ENCODE peak calls at places on chromosomes 12 and 14, in ten cellular contexts. B, O, T, G, F, R, Z, S, E and D are unnamed samples.
A peak's percentile ranks its signal among the peaks of the same experiment; 100 is the strongest.

GRCh38 chr12:108811411-108812185 is 45.8 kb downstream of the SSH1 start:
- DNase-seq in G (no peak), R (no peak), Z (no peak), E (no peak), S (no peak), B (no peak), F (no peak), T (no peak), O (no peak), D (no peak)

GRCh38 chr12:75661927-75662326 is 150.5 kb upstream of the KRR1 start:
- DNase-seq in T (no peak), Z (no peak), F (no peak), R (no peak), O (peak; percentile 69), B (peak; percentile 52), G (peak; percentile 95), S (no peak), E (no peak), D (no peak)

GRCh38 chr14:49505026-49505766 is 81.0 kb downstream of the RPS29 start:
- DNase-seq in G (no peak), S (no peak), Z (no peak), R (no peak), B (no peak), T (peak; percentile 85), O (peak; percentile 1), F (no peak), E (no peak), D (peak; percentile 4)

GRCh38 chr12:1529228-1529861 is 65.0 kb downstream of the FBXL14 start:
- DNase-seq in G (no peak), T (no peak), R (no peak), B (no peak), S (no peak), F (no peak), E (no peak), O (no peak), Z (no peak), D (no peak)

GRCh38 chr12:104201238-104202001 is 14.2 kb upstream of the TXNRD1 start:
- DNase-seq in R (peak; percentile 33), E (peak; percentile 35), Z (peak; percentile 76), T (peak; percentile 41), S (no peak), O (peak; percentile 72), F (no peak), G (peak; percentile 65), B (peak; percentile 81), D (peak; percentile 48)

GRCh38 chr14:88030079-88030478 is 25.1 kb downstream of the GPR65 start:
- DNase-seq in Z (no peak), O (no peak), T (no peak), G (no peak), S (no peak), F (no peak), R (no peak), E (no peak), B (no peak), D (no peak)

GRCh38 chr12:113912761-113913295 is 53.3 kb downstream of the RBM19 start:
- DNase-seq in Z (peak; percentile 77), E (peak; percentile 85), F (peak; percentile 51), R (peak; percentile 21), S (peak; percentile 83), B (peak; percentile 83), O (peak; percentile 70), T (peak; percentile 54), G (peak; percentile 80), D (peak; percentile 79)

GRCh38 chr12:57695770-57696432 is 2.0 kb downstream of the OS9 start:
- DNase-seq in O (no peak), R (no peak), S (no peak), F (no peak), Z (no peak), T (no peak), E (no peak), B (no peak), G (no peak), D (no peak)

GRCh38 chr12:40156031-40156764 is 50.3 kb upstream of the SLC2A13 start:
- DNase-seq in E (no peak), F (no peak), O (no peak), R (no peak), B (no peak), Z (no peak), S (no peak), T (no peak), G (no peak), D (no peak)

GRCh38 chr12:16939871-16940306 is 333.9 kb upstream of the LMO3 start:
- DNase-seq in S (no peak), G (peak; percentile 60), R (no peak), Z (no peak), T (peak; percentile 71), E (peak; percentile 25), B (peak; percentile 82), O (peak; percentile 8), F (no peak), D (peak; percentile 76)

GRCh38 chr14:64684091-64684490 is 20.1 kb upstream of the PLEKHG3 start:
- DNase-seq in G (no peak), T (no peak), B (peak; percentile 33), R (no peak), F (peak; percentile 42), E (no peak), Z (peak; percentile 63), S (no peak), O (peak; percentile 73), D (no peak)

GRCh38 chr12:4769073-4769472 is 48.9 kb downstream of the GALNT8 start:
- DNase-seq in G (no peak), O (no peak), E (no peak), R (no peak), F (no peak), T (no peak), S (no peak), B (no peak), Z (no peak), D (no peak)

DNA sequence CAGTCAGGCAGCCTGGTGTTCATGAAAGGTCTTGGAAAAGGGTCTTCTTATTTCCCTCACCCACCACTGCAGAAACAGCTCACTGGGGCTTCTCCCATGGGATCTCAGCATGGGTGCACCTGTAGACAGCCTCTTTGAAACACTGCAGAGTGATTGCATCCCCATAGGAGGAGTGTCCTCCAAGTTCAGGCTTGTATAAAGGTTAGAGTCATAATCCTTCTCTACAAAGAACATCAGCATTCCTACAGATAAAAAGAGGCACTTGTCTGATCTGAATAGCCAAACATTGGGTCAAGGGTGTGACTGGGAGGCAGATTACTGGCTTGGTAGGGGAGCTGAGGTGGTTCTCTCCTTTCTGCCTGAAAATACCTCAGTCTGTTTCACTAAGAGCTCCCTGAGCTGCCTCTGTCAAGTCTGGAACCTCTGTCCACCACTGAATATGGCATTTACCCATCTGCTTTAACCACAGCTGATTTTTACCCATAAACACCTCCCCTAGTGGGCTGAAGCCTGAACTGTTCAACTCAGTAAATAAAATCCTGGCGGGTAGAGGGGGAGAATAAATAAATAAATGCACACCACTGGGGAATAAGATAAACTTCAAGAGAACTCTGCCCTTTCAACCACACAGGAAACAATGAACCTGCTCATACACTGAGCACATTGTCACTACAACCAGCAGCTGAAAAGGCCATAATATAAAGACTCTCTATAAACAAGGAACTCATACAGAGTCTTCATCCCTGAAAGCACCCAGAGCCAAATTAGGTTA is 120.7 kb upstream of the SCAF11 start:
- DNase-seq in F (no peak), Z (no peak), T (peak; percentile 64), S (no peak), B (no peak), O (no peak), R (no peak), E (no peak), G (no peak), D (no peak)
- TF ChIP-seq CTCF in F (peak; percentile 37), Z (no peak), T (no peak), S (no peak), B (peak; percentile 11), O (no peak), R (no peak), E (peak; percentile 28), G (peak; percentile 29), D (no peak)

DNA sequence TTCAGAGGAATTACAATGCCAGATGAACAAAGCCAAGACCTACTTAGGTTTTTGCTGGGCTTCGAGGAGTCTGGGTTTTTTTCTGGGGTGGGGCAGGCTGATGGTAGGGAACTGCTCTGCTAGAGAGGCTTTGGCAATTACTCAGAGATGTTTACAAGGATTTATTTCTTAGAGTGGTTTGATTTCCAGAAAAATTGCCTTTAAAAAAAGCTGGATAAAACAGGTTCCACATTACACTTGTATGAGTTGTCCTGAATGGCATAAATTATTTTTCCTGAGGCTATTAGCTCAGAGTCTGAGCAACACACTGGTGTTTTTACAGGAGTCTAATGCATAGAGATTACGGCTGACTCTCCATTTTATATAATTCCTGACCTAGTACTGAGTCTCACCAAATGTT is 118.5 kb upstream of the FRMD6 start:
- DNase-seq in S (no peak), R (no peak), B (peak; percentile 65), F (no peak), E (no peak), G (peak; percentile 78), O (peak; percentile 86), Z (no peak), T (peak; percentile 96), D (no peak)
- TF ChIP-seq CTCF in S (no peak), R (no peak), B (no peak), F (no peak), E (no peak), G (no peak), O (no peak), Z (no peak), T (no peak), D (no peak)

GRCh38 chr14:61196792-61197191 is 84.3 kb downstream of the TMEM30B start:
- DNase-seq in R (no peak), Z (no peak), S (no peak), T (peak; percentile 25), O (no peak), G (no peak), E (no peak), B (no peak), F (no peak), D (peak; percentile 4)
- TF ChIP-seq CTCF in R (no peak), Z (no peak), S (no peak), T (peak; percentile 67), O (no peak), G (no peak), E (no peak), B (no peak), F (no peak), D (no peak)

GRCh38 chr12:50642035-50642451 is 121.9 kb upstream of the ATF1 start:
- DNase-seq in B (peak; percentile 68), E (no peak), Z (no peak), O (peak; percentile 89), R (no peak), S (no peak), G (peak; percentile 84), T (peak; percentile 75), F (peak; percentile 53), D (no peak)

GRCh38 chr12:50639721-50640120 is 124.2 kb upstream of the ATF1 start:
- DNase-seq in R (no peak), E (no peak), S (no peak), Z (no peak), O (no peak), F (no peak), B (no peak), G (no peak), T (peak; percentile 52), D (no peak)

GRCh38 chr12:50640321-50640939 is 123.5 kb upstream of the ATF1 start:
- DNase-seq in T (no peak), R (no peak), B (no peak), G (no peak), Z (no peak), F (no peak), S (no peak), E (no peak), O (no peak), D (no peak)

GRCh38 chr12:50642755-50643154 is 121.1 kb upstream of the ATF1 start:
- DNase-seq in O (no peak), S (no peak), E (no peak), G (no peak), T (peak; percentile 94), Z (no peak), F (no peak), R (no peak), B (no peak), D (no peak)

GRCh38 chr12:50641566-50641965 is 122.3 kb upstream of the ATF1 start:
- DNase-seq in S (no peak), E (no peak), R (no peak), Z (no peak), T (no peak), B (no peak), F (no peak), G (no peak), O (no peak), D (no peak)
- TF ChIP-seq CTCF in S (no peak), E (no peak), R (no peak), Z (no peak), T (no peak), B (no peak), F (no peak), G (no peak), O (no peak), D (no peak)